ENCODE peak calls at places on chromosomes 5 and 9, in eight cellular contexts. One of them, this sample, is unnamed.

GRCh38 chr5:107639990-107640389 is 30.7 kb downstream of the EFNA5 start:
- ATAC-seq in HCT116: no peak
- ATAC-seq in GM12878: peak; percentile 48
- ATAC-seq in HepG2: no peak
- ATAC-seq in upper lobe of left lung: no peak
- ATAC-seq in GM23338: no peak
- ATAC-seq in Panc1: no peak
- ATAC-seq in K562: no peak
- ATAC-seq in this sample: no peak

GRCh38 chr5:134103397-134103796 is 11.1 kb upstream of the TCF7 start:
- ATAC-seq in GM23338: no peak
- ATAC-seq in upper lobe of left lung: no peak
- ATAC-seq in GM12878: peak; percentile 1
- ATAC-seq in K562: no peak
- ATAC-seq in Panc1: no peak
- ATAC-seq in HCT116: no peak
- ATAC-seq in HepG2: no peak
- ATAC-seq in this sample: no peak

GRCh38 chr9:130382636-130383349 is 62.0 kb upstream of the ASS1 start:
- ATAC-seq in GM12878: no peak
- ATAC-seq in GM23338: no peak
- ATAC-seq in K562: no peak
- ATAC-seq in upper lobe of left lung: no peak
- ATAC-seq in Panc1: no peak
- ATAC-seq in HCT116: no peak
- ATAC-seq in HepG2: peak; percentile 16
- ATAC-seq in this sample: no peak

GRCh38 chr5:72848474-72849428 is 32.3 kb downstream of the TNPO1 start:
- ATAC-seq in GM23338: peak; percentile 64
- ATAC-seq in upper lobe of left lung: peak; percentile 79
- ATAC-seq in K562: peak; percentile 74
- ATAC-seq in HepG2: peak; percentile 81
- ATAC-seq in Panc1: peak; percentile 75
- ATAC-seq in HCT116: peak; percentile 65
- ATAC-seq in GM12878: peak; percentile 68
- ATAC-seq in this sample: peak; percentile 76

GRCh38 chr5:156199045-156199444 is 127.9 kb upstream of the SGCD start:
- ATAC-seq in upper lobe of left lung: no peak
- ATAC-seq in GM23338: no peak
- ATAC-seq in HepG2: no peak
- ATAC-seq in Panc1: no peak
- ATAC-seq in K562: no peak
- ATAC-seq in GM12878: no peak
- ATAC-seq in HCT116: no peak
- ATAC-seq in this sample: no peak

GRCh38 chr5:44774279-44774880 is 34.4 kb upstream of the MRPS30 start:
- ATAC-seq in K562: peak; percentile 81
- ATAC-seq in HCT116: no peak
- ATAC-seq in upper lobe of left lung: no peak
- ATAC-seq in GM12878: peak; percentile 74
- ATAC-seq in GM23338: no peak
- ATAC-seq in Panc1: no peak
- ATAC-seq in HepG2: peak; percentile 48
- ATAC-seq in this sample: no peak

GRCh38 chr9:76912631-76913275 is 6.8 kb upstream of the PRUNE2 start:
- ATAC-seq in GM23338: no peak
- ATAC-seq in HCT116: peak; percentile 69
- ATAC-seq in upper lobe of left lung: no peak
- ATAC-seq in GM12878: peak; percentile 71
- ATAC-seq in Panc1: no peak
- ATAC-seq in HepG2: no peak
- ATAC-seq in K562: no peak
- ATAC-seq in this sample: no peak

GRCh38 chr9:72509053-72509452 is 12.4 kb upstream of the TMC1 start:
- ATAC-seq in upper lobe of left lung: no peak
- ATAC-seq in Panc1: no peak
- ATAC-seq in K562: no peak
- ATAC-seq in HCT116: no peak
- ATAC-seq in HepG2: no peak
- ATAC-seq in GM23338: no peak
- ATAC-seq in GM12878: peak; percentile 63
- ATAC-seq in this sample: peak; percentile 48

GRCh38 chr5:129398279-129398678 is 61.8 kb upstream of the ADAMTS19 start:
- ATAC-seq in K562: no peak
- ATAC-seq in GM23338: peak; percentile 78
- ATAC-seq in HCT116: no peak
- ATAC-seq in Panc1: no peak
- ATAC-seq in HepG2: no peak
- ATAC-seq in upper lobe of left lung: no peak
- ATAC-seq in GM12878: no peak
- ATAC-seq in this sample: no peak

GRCh38 chr5:108736855-108737254 is 10.8 kb upstream of the FER start:
- ATAC-seq in upper lobe of left lung: no peak
- ATAC-seq in GM12878: no peak
- ATAC-seq in K562: peak; percentile 32
- ATAC-seq in HCT116: no peak
- ATAC-seq in GM23338: no peak
- ATAC-seq in HepG2: no peak
- ATAC-seq in Panc1: no peak
- ATAC-seq in this sample: no peak

GRCh38 chr9:104286187-104286586 is 192.1 kb downstream of the SMC2 start:
- ATAC-seq in HepG2: no peak
- ATAC-seq in Panc1: no peak
- ATAC-seq in upper lobe of left lung: no peak
- ATAC-seq in HCT116: no peak
- ATAC-seq in GM23338: no peak
- ATAC-seq in GM12878: no peak
- ATAC-seq in K562: no peak
- ATAC-seq in this sample: no peak

GRCh38 chr5:159965031-159965837 is 43.7 kb upstream of the TTC1 start:
- ATAC-seq in HCT116: peak; percentile 95
- ATAC-seq in GM12878: peak; percentile 91
- ATAC-seq in HepG2: peak; percentile 94
- ATAC-seq in upper lobe of left lung: peak; percentile 71
- ATAC-seq in GM23338: peak; percentile 98
- ATAC-seq in Panc1: peak; percentile 88
- ATAC-seq in K562: peak; percentile 92
- ATAC-seq in this sample: no peak

GRCh38 chr9:124042168-124042775 is 30.7 kb downstream of the LHX2 start:
- ATAC-seq in GM12878: no peak
- ATAC-seq in Panc1: no peak
- ATAC-seq in HepG2: peak; percentile 8
- ATAC-seq in K562: no peak
- ATAC-seq in upper lobe of left lung: no peak
- ATAC-seq in GM23338: no peak
- ATAC-seq in HCT116: no peak
- ATAC-seq in this sample: no peak

GRCh38 chr9:115211413-115212204 is 93.7 kb upstream of the TNC start:
- ATAC-seq in HepG2: no peak
- ATAC-seq in GM23338: no peak
- ATAC-seq in GM12878: peak; percentile 76
- ATAC-seq in HCT116: no peak
- ATAC-seq in upper lobe of left lung: no peak
- ATAC-seq in K562: no peak
- ATAC-seq in Panc1: no peak
- ATAC-seq in this sample: no peak

GRCh38 chr5:22709743-22710142 is 143.4 kb downstream of the CDH12 start:
- ATAC-seq in GM12878: no peak
- ATAC-seq in Panc1: no peak
- ATAC-seq in HCT116: no peak
- ATAC-seq in K562: no peak
- ATAC-seq in upper lobe of left lung: no peak
- ATAC-seq in HepG2: no peak
- ATAC-seq in GM23338: no peak
- ATAC-seq in this sample: no peak

GRCh38 chr9:77766587-77766986 is 118.5 kb upstream of the GNA14 start:
- ATAC-seq in HepG2: no peak
- ATAC-seq in HCT116: no peak
- ATAC-seq in K562: no peak
- ATAC-seq in upper lobe of left lung: no peak
- ATAC-seq in GM23338: no peak
- ATAC-seq in Panc1: no peak
- ATAC-seq in GM12878: peak; percentile 14
- ATAC-seq in this sample: no peak

DNA sequence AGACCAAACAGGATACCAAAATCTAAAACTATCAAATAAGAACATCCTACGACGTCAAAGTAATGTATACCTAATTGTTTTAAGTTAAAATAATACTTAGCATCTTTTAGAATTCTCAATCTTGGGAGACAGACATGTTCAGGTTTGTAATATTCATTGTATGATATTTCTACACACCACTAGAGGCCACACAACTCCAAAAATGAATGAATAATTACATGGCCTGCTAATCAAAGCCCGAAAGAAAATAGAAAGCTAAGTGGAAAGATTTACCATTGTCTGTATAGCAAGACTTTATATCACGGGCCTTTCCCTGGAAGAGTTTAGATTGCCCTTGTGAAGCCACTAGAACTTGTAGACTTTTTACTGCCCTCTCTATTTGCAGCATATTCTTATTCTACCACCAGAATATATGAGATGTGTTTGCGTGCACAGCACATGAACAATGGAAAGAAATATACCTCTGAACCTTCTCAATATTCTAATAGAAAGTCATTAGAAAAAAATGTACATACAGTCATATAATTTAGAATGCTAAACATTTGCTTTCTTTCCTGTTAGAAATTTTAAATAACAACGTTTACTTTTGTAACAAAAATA is 380.1 kb upstream of the NUDT12 start:
- ATAC-seq in GM23338: no peak
- ATAC-seq in upper lobe of left lung: no peak
- ATAC-seq in HepG2: no peak
- ATAC-seq in Panc1: no peak
- ATAC-seq in GM12878: peak; percentile 69
- ATAC-seq in K562: peak; percentile 54
- ATAC-seq in HCT116: peak; percentile 40
- ATAC-seq in this sample: no peak
- TF ChIP-seq CTCF in GM23338: no peak
- TF ChIP-seq CTCF in upper lobe of left lung: no peak
- TF ChIP-seq CTCF in HepG2: peak; percentile 5
- TF ChIP-seq CTCF in Panc1: peak; percentile 28
- TF ChIP-seq CTCF in GM12878: no peak
- TF ChIP-seq CTCF in K562: no peak
- TF ChIP-seq CTCF in HCT116: peak; percentile 25
- TF ChIP-seq CTCF in this sample: no peak

DNA sequence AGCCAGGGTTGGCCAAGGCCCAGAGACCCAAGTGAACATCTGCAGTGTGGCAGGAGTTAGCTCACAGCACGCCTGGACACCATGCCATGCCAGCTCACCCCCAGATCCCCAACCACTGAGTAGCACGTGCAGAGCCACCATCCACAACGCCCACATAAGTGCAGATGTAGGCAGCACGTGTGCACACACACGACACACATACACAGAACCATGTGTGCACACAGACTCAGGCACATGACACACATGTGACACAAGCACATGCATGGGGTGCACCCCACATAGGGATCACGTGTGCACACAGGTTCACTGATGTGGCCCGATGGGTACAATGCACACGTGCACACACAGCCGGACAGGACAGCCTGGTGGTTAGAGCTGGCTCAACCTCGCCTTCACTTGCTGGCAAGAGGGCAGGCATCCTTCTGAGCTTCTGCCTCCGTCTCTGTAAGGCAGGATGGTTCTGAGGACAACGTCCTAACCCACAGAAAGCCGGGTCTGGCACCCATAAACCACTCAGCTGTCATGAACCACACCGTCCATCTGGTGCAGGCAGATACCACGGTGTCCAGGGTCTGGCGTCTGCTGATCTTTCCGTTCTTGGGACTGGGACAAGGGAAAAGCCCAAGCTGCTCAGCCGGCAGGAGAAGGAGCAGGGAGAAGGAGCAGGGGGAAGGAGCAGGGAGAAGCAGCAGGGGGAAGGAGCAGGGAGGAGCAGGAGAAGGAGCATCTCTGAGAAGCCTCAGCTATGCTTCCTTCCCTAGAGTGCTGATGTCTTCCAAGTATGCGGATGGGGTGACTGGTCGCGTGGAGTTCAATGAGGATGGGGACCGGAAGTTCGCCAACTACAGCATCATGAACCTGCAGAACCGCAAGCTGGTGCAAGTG is 12.0 kb downstream of the LRRC26 start:
- ATAC-seq in Panc1: no peak
- ATAC-seq in GM12878: no peak
- ATAC-seq in HCT116: no peak
- ATAC-seq in HepG2: no peak
- ATAC-seq in K562: peak; percentile 13
- ATAC-seq in upper lobe of left lung: no peak
- ATAC-seq in GM23338: no peak
- ATAC-seq in this sample: no peak
- H3K4me3 ChIP-seq in Panc1: no peak overlapping the region
- H3K4me3 ChIP-seq in GM12878: no peak overlapping the region
- H3K4me3 ChIP-seq in HCT116: no peak overlapping the region
- H3K4me3 ChIP-seq in HepG2: no peak overlapping the region
- H3K4me3 ChIP-seq in K562: no peak overlapping the region
- H3K4me3 ChIP-seq in upper lobe of left lung: no peak overlapping the region
- H3K4me3 ChIP-seq in GM23338: no peak overlapping the region
- H3K4me3 ChIP-seq in this sample: no peak overlapping the region

GRCh38 chr5:136014049-136014516 is 14.7 kb upstream of the TGFBI start:
- ATAC-seq in GM12878: peak; percentile 96
- ATAC-seq in Panc1: peak; percentile 57
- ATAC-seq in GM23338: no peak
- ATAC-seq in HCT116: no peak
- ATAC-seq in upper lobe of left lung: peak; percentile 52
- ATAC-seq in HepG2: no peak
- ATAC-seq in K562: no peak
- ATAC-seq in this sample: peak; percentile 45

GRCh38 chr5:136015966-136016365 is 12.8 kb upstream of the TGFBI start:
- ATAC-seq in upper lobe of left lung: no peak
- ATAC-seq in GM12878: no peak
- ATAC-seq in HCT116: no peak
- ATAC-seq in GM23338: no peak
- ATAC-seq in Panc1: no peak
- ATAC-seq in K562: no peak
- ATAC-seq in HepG2: no peak
- ATAC-seq in this sample: no peak

GRCh38 chr5:136016945-136017530 is 11.8 kb upstream of the TGFBI start:
- ATAC-seq in upper lobe of left lung: no peak
- ATAC-seq in GM23338: no peak
- ATAC-seq in HCT116: peak; percentile 79
- ATAC-seq in GM12878: no peak
- ATAC-seq in K562: no peak
- ATAC-seq in Panc1: peak; percentile 45
- ATAC-seq in HepG2: no peak
- ATAC-seq in this sample: no peak

GRCh38 chr5:136013559-136013958 is 15.2 kb upstream of the TGFBI start:
- ATAC-seq in upper lobe of left lung: no peak
- ATAC-seq in HepG2: no peak
- ATAC-seq in HCT116: no peak
- ATAC-seq in K562: no peak
- ATAC-seq in Panc1: no peak
- ATAC-seq in GM12878: no peak
- ATAC-seq in GM23338: no peak
- ATAC-seq in this sample: no peak

GRCh38 chr5:136014976-136015375 is 13.8 kb upstream of the TGFBI start:
- ATAC-seq in GM23338: no peak
- ATAC-seq in Panc1: no peak
- ATAC-seq in HepG2: no peak
- ATAC-seq in K562: no peak
- ATAC-seq in upper lobe of left lung: no peak
- ATAC-seq in HCT116: no peak
- ATAC-seq in GM12878: no peak
- ATAC-seq in this sample: no peak
- TF ChIP-seq POLR2AphosphoS5 in GM23338: no peak
- TF ChIP-seq POLR2AphosphoS5 in Panc1: no peak
- TF ChIP-seq POLR2AphosphoS5 in HepG2: no peak
- TF ChIP-seq POLR2AphosphoS5 in K562: no peak
- TF ChIP-seq POLR2AphosphoS5 in upper lobe of left lung: no peak
- TF ChIP-seq POLR2AphosphoS5 in HCT116: no peak
- TF ChIP-seq POLR2AphosphoS5 in GM12878: no peak
- TF ChIP-seq POLR2AphosphoS5 in this sample: no peak

GRCh38 chr9:121197135-121197534 is 4.5 kb downstream of the RAB14 start:
- ATAC-seq in GM12878: no peak
- ATAC-seq in HCT116: no peak
- ATAC-seq in GM23338: no peak
- ATAC-seq in upper lobe of left lung: no peak
- ATAC-seq in HepG2: no peak
- ATAC-seq in Panc1: no peak
- ATAC-seq in K562: no peak
- ATAC-seq in this sample: no peak
- TF ChIP-seq CTCF in GM12878: peak; percentile 6
- TF ChIP-seq CTCF in HCT116: no peak
- TF ChIP-seq CTCF in GM23338: no peak
- TF ChIP-seq CTCF in upper lobe of left lung: peak; percentile 13
- TF ChIP-seq CTCF in HepG2: no peak
- TF ChIP-seq CTCF in Panc1: no peak
- TF ChIP-seq CTCF in K562: no peak
- TF ChIP-seq CTCF in this sample: no peak

This sample was measured in gastroesophageal sphincter.